ENCODE peak calls at places on chromosomes 2 and 18, in eight cellular contexts. One of them, this sample, is unnamed.
A peak's percentile ranks its signal among the peaks of the same experiment; 100 is the strongest.

GRCh38 chr2:134119117-134119671 is 134.7 kb upstream of the MGAT5 start:
- DNase-seq in body of pancreas: no peak
- DNase-seq in iPS-NIHi11: no peak
- DNase-seq in HCT116: no peak
- DNase-seq in GM12865: no peak
- DNase-seq in GM23248: peak; percentile 14
- DNase-seq in dorsolateral prefrontal cortex: no peak
- DNase-seq in GM04504: no peak
- DNase-seq in this sample: no peak

GRCh38 chr18:2825613-2826205 is 21.1 kb upstream of the EMILIN2 start:
- DNase-seq in iPS-NIHi11: no peak
- DNase-seq in body of pancreas: no peak
- DNase-seq in GM23248: no peak
- DNase-seq in HCT116: no peak
- DNase-seq in dorsolateral prefrontal cortex: no peak
- DNase-seq in GM04504: no peak
- DNase-seq in GM12865: no peak
- DNase-seq in this sample: no peak

GRCh38 chr18:77099501-77100370 is 32.8 kb downstream of the MBP start:
- DNase-seq in GM23248: no peak
- DNase-seq in GM12865: peak; percentile 57
- DNase-seq in HCT116: no peak
- DNase-seq in iPS-NIHi11: no peak
- DNase-seq in body of pancreas: no peak
- DNase-seq in dorsolateral prefrontal cortex: no peak
- DNase-seq in GM04504: no peak
- DNase-seq in this sample: peak; percentile 37

GRCh38 chr2:35462226-35462983 is 893.2 kb upstream of the CRIM1 start:
- DNase-seq in GM04504: no peak
- DNase-seq in iPS-NIHi11: no peak
- DNase-seq in body of pancreas: no peak
- DNase-seq in dorsolateral prefrontal cortex: no peak
- DNase-seq in HCT116: no peak
- DNase-seq in GM23248: peak; percentile 5
- DNase-seq in GM12865: no peak
- DNase-seq in this sample: no peak

GRCh38 chr18:78979058-78979680 is 449 bp upstream of the SALL3 start:
- DNase-seq in dorsolateral prefrontal cortex: no peak
- DNase-seq in GM23248: peak; percentile 9
- DNase-seq in GM12865: no peak
- DNase-seq in iPS-NIHi11: peak; percentile 70
- DNase-seq in GM04504: no peak
- DNase-seq in body of pancreas: no peak
- DNase-seq in HCT116: no peak
- DNase-seq in this sample: no peak

GRCh38 chr2:190277234-190278112 is 42.2 kb downstream of the HIBCH start:
- DNase-seq in body of pancreas: peak; percentile 16
- DNase-seq in GM04504: peak; percentile 14
- DNase-seq in HCT116: peak; percentile 56
- DNase-seq in iPS-NIHi11: peak; percentile 17
- DNase-seq in GM23248: peak; percentile 71
- DNase-seq in GM12865: peak; percentile 47
- DNase-seq in dorsolateral prefrontal cortex: no peak
- DNase-seq in this sample: peak; percentile 10

GRCh38 chr2:3126171-3126685 is 251.4 kb downstream of the EIPR1 start:
- DNase-seq in GM12865: no peak
- DNase-seq in GM23248: no peak
- DNase-seq in body of pancreas: no peak
- DNase-seq in HCT116: no peak
- DNase-seq in dorsolateral prefrontal cortex: no peak
- DNase-seq in iPS-NIHi11: no peak
- DNase-seq in GM04504: no peak
- DNase-seq in this sample: no peak

GRCh38 chr2:38174646-38175096 is 98.7 kb upstream of the CYP1B1 start:
- DNase-seq in iPS-NIHi11: no peak
- DNase-seq in GM23248: peak; percentile 98
- DNase-seq in body of pancreas: peak; percentile 15
- DNase-seq in GM04504: peak; percentile 94
- DNase-seq in dorsolateral prefrontal cortex: no peak
- DNase-seq in HCT116: no peak
- DNase-seq in GM12865: no peak
- DNase-seq in this sample: no peak

GRCh38 chr2:134258684-134259408 is 5.0 kb downstream of the MGAT5 start:
- DNase-seq in dorsolateral prefrontal cortex: peak; percentile 61
- DNase-seq in GM12865: peak; percentile 79
- DNase-seq in HCT116: no peak
- DNase-seq in body of pancreas: no peak
- DNase-seq in GM04504: no peak
- DNase-seq in GM23248: no peak
- DNase-seq in iPS-NIHi11: no peak
- DNase-seq in this sample: no peak

GRCh38 chr18:45171575-45172225 is 443.6 kb upstream of the SLC14A2 start:
- DNase-seq in iPS-NIHi11: no peak
- DNase-seq in dorsolateral prefrontal cortex: no peak
- DNase-seq in body of pancreas: no peak
- DNase-seq in GM12865: no peak
- DNase-seq in GM23248: peak; percentile 76
- DNase-seq in GM04504: no peak
- DNase-seq in HCT116: no peak
- DNase-seq in this sample: no peak

GRCh38 chr2:240450532-240451107 is 15.2 kb downstream of the GPC1 start:
- DNase-seq in dorsolateral prefrontal cortex: no peak
- DNase-seq in GM04504: no peak
- DNase-seq in GM12865: no peak
- DNase-seq in iPS-NIHi11: no peak
- DNase-seq in HCT116: no peak
- DNase-seq in body of pancreas: no peak
- DNase-seq in GM23248: no peak
- DNase-seq in this sample: no peak

GRCh38 chr2:10239561-10239967 is 63.1 kb upstream of the HPCAL1 start:
- DNase-seq in iPS-NIHi11: peak; percentile 80
- DNase-seq in HCT116: no peak
- DNase-seq in GM04504: no peak
- DNase-seq in GM12865: peak; percentile 11
- DNase-seq in GM23248: no peak
- DNase-seq in body of pancreas: no peak
- DNase-seq in dorsolateral prefrontal cortex: no peak
- DNase-seq in this sample: no peak

GRCh38 chr18:61900504-61901281 is 7.9 kb upstream of the RNF152 start:
- DNase-seq in GM04504: no peak
- DNase-seq in iPS-NIHi11: no peak
- DNase-seq in dorsolateral prefrontal cortex: no peak
- DNase-seq in GM12865: no peak
- DNase-seq in HCT116: no peak
- DNase-seq in GM23248: no peak
- DNase-seq in body of pancreas: no peak
- DNase-seq in this sample: no peak

GRCh38 chr2:105744909-105745853 is at the start of gene NCK2:
- DNase-seq in HCT116: no peak
- DNase-seq in body of pancreas: peak; percentile 30
- DNase-seq in iPS-NIHi11: peak; percentile 64
- DNase-seq in GM04504: no peak
- DNase-seq in GM12865: peak; percentile 49
- DNase-seq in dorsolateral prefrontal cortex: no peak
- DNase-seq in GM23248: peak; percentile 62
- DNase-seq in this sample: peak; percentile 50